ENCODE peak calls at places on chromosomes 11 and 22, in nine cellular contexts. V is stimulated activated memory B cell treated with anti-CD40 and anti-IgM and Interleukin-4, amounts not matched to agents 10 μg/mL and 1 μg/mL and 100 μg/mL, for 72 hours; G is left cardiac atrium; S is T-cell; E is left lung; C is activated CD4-positive, CD25-positive, alpha-beta regulatory T cell treated with anti-CD3 and anti-CD28 coated beads, Interleukin-2, amount 50 U/mL, for 24 hours; F is heart left ventricle; N is pancreas; P is Right ventricle myocardium superior. D is an unnamed sample.

GRCh38 chr11:118366287-118366686 is 6.9 kb downstream of the UBE4A start:
- ATAC-seq in V (no peak), G (no peak), S (no peak), E (no peak), C (no peak), F (peak), N (peak), P (peak), D (no peak)

GRCh38 chr22:43346521-43346929 is 3.4 kb upstream of the SCUBE1 start:
- ATAC-seq in V (peak), G (peak), S (peak), E (peak), C (peak), F (peak), N (peak), P (peak), D (peak)

GRCh38 chr11:128297111-128297651 is 290.2 kb downstream of the ETS1 start:
- ATAC-seq in V (no peak), G (peak), S (peak), E (no peak), C (peak), F (peak), N (peak), P (peak), D (no peak)

GRCh38 chr11:16280256-16280682 is 76.1 kb downstream of the SOX6 start:
- ATAC-seq in V (no peak), G (peak), S (no peak), E (no peak), C (no peak), F (peak), N (no peak), P (peak), D (no peak)

GRCh38 chr11:48044577-48044976 is 64.2 kb downstream of the PTPRJ start:
- ATAC-seq in V (no peak), G (peak), S (no peak), E (peak), C (no peak), F (peak), N (no peak), P (peak), D (no peak)

GRCh38 chr11:114091791-114092397 is 32.4 kb downstream of the ZBTB16 start:
- ATAC-seq in V (no peak), G (no peak), S (no peak), E (no peak), C (no peak), F (peak), N (no peak), P (no peak), D (no peak)

GRCh38 chr22:42928969-42929837 is 72.1 kb upstream of the ARFGAP3 start:
- ATAC-seq in V (no peak), G (peak), S (no peak), E (peak), C (no peak), F (no peak), N (no peak), P (peak), D (no peak)

GRCh38 chr22:23755711-23756110 is 1.5 kb upstream of the VPREB3 start:
- ATAC-seq in V (no peak), G (no peak), S (no peak), E (no peak), C (no peak), F (no peak), N (no peak), P (no peak), D (no peak)

GRCh38 chr22:46336119-46337078 is 885 bp downstream of the TRMU start:
- ATAC-seq in V (no peak), G (peak), S (peak), E (peak), C (no peak), F (peak), N (peak), P (peak), D (peak)

GRCh38 chr11:110410638-110411037 is 19.1 kb upstream of the FDX1 start:
- ATAC-seq in V (no peak), G (no peak), S (no peak), E (no peak), C (no peak), F (no peak), N (no peak), P (no peak), D (no peak)

GRCh38 chr22:46592390-46592872 is 27.8 kb upstream of the GRAMD4 start:
- ATAC-seq in V (peak), G (peak), S (peak), E (peak), C (peak), F (peak), N (no peak), P (no peak), D (peak)

GRCh38 chr11:46916669-46917108 is 1.7 kb downstream of the LRP4 start:
- ATAC-seq in V (no peak), G (peak), S (peak), E (peak), C (no peak), F (peak), N (peak), P (peak), D (peak)

GRCh38 chr22:28838971-28839370 is 38.6 kb upstream of the XBP1 start:
- ATAC-seq in V (no peak), G (no peak), S (no peak), E (no peak), C (no peak), F (no peak), N (no peak), P (no peak), D (no peak)

GRCh38 chr22:25062378-25063095 is 110.0 kb downstream of the KIAA1671 start:
- ATAC-seq in V (no peak), G (no peak), S (peak), E (no peak), C (peak), F (no peak), N (no peak), P (no peak), D (peak)

GRCh38 chr22:40534379-40535188 is 101.9 kb downstream of the MRTFA start:
- ATAC-seq in V (peak), G (peak), S (no peak), E (peak), C (no peak), F (peak), N (peak), P (peak), D (peak)

GRCh38 chr11:116690623-116691022 is 82.2 kb downstream of the BUD13 start:
- ATAC-seq in V (no peak), G (no peak), S (no peak), E (no peak), C (no peak), F (no peak), N (no peak), P (no peak), D (peak)

GRCh38 chr11:121300313-121300971 is 7.9 kb downstream of the SC5D start:
- ATAC-seq in V (no peak), G (peak), S (no peak), E (peak), C (no peak), F (peak), N (peak), P (peak), D (no peak)

GRCh38 chr11:65206901-65207300 is 25.2 kb downstream of the CAPN1 start:
- ATAC-seq in V (no peak), G (no peak), S (no peak), E (no peak), C (no peak), F (no peak), N (no peak), P (no peak), D (no peak)

GRCh38 chr11:43197357-43197756 is 114.4 kb upstream of the API5 start:
- ATAC-seq in V (no peak), G (no peak), S (no peak), E (no peak), C (no peak), F (no peak), N (no peak), P (no peak), D (no peak)

GRCh38 chr22:28817919-28818859 is 17.8 kb upstream of the XBP1 start:
- ATAC-seq in V (no peak), G (peak), S (no peak), E (peak), C (no peak), F (peak), N (peak), P (peak), D (peak)

GRCh38 chr11:126189109-126189929 is 22.1 kb downstream of the RPUSD4 start:
- ATAC-seq in V (peak), G (no peak), S (no peak), E (no peak), C (no peak), F (no peak), N (no peak), P (no peak), D (no peak)

GRCh38 chr11:1082346-1082727 is 7.7 kb downstream of the MUC2 start:
- ATAC-seq in V (no peak), G (no peak), S (no peak), E (no peak), C (no peak), F (no peak), N (no peak), P (no peak), D (no peak)

GRCh38 chr11:3939211-3939610 is 83.7 kb downstream of the STIM1 start:
- ATAC-seq in V (peak), G (no peak), S (no peak), E (peak), C (no peak), F (no peak), N (no peak), P (no peak), D (peak)

D was measured in activated T-helper 17 cell treated with anti-CD3 and anti-CD28 coated beads, Interleukin-2, amount 50 U/mL, for 72 hours.